ENCODE peak calls at places on chromosome 19, in five cellular contexts. G is endothelial cell of umbilical vein, L is PC-3, W is OCI-LY7, V is Karpas-422. M is an unnamed sample.

GRCh38 chr19:55345818-55346724 is 6.4 kb downstream of the KMT5C start:
- DNase-seq in G (no peak), L (no peak), W (no peak), V (no peak), M (peak; percentile 87)

GRCh38 chr19:6297202-6297601 is 17.4 kb upstream of the MLLT1 start:
- DNase-seq in G (no peak), L (no peak), W (no peak), V (no peak), M (no peak)

GRCh38 chr19:55576746-55577145 is 3.9 kb downstream of the ZNF579 start:
- DNase-seq in G (no peak), L (no peak), W (no peak), V (no peak), M (peak; percentile 30)

GRCh38 chr19:31503211-31503610 is 154.0 kb upstream of the TSHZ3 start:
- DNase-seq in G (no peak), L (no peak), W (no peak), V (no peak), M (no peak)

GRCh38 chr19:54937926-54938325 is 9.4 kb downstream of the NLRP7 start:
- DNase-seq in G (no peak), L (no peak), W (peak; percentile 84), V (no peak), M (peak; percentile 51)

GRCh38 chr19:23996549-23996948 is 81.9 kb downstream of the ZNF726 start:
- DNase-seq in G (no peak), L (peak; percentile 20), W (peak; percentile 45), V (peak; percentile 58), M (peak; percentile 48)

GRCh38 chr19:18982669-18983068 is 41.7 kb upstream of the HOMER3 start:
- DNase-seq in G (no peak), L (no peak), W (no peak), V (no peak), M (no peak)

GRCh38 chr19:31249217-31249616 is 100.0 kb downstream of the TSHZ3 start:
- DNase-seq in G (no peak), L (no peak), W (no peak), V (no peak), M (peak; percentile 25)

GRCh38 chr19:29811125-29812079 is at the start of gene CCNE1:
- DNase-seq in G (peak; percentile 82), L (peak; percentile 77), W (peak; percentile 86), V (peak; percentile 96), M (peak; percentile 100)

GRCh38 chr19:45276284-45276687 is 25.2 kb downstream of the MARK4 start:
- DNase-seq in G (no peak), L (no peak), W (peak; percentile 19), V (peak; percentile 50), M (peak; percentile 50)

GRCh38 chr19:40604647-40605200 is 3.6 kb downstream of the LTBP4 start:
- DNase-seq in G (no peak), L (peak; percentile 42), W (peak; percentile 39), V (no peak), M (peak; percentile 68)

GRCh38 chr19:31733591-31733990 is 384.4 kb upstream of the TSHZ3 start:
- DNase-seq in G (no peak), L (no peak), W (no peak), V (no peak), M (no peak)

GRCh38 chr19:33434886-33435705 is 61.6 kb downstream of the CEBPG start:
- DNase-seq in G (no peak), L (no peak), W (no peak), V (no peak), M (peak; percentile 92)

GRCh38 chr19:33580645-33581037 is 41.1 kb upstream of the CHST8 start:
- DNase-seq in G (no peak), L (peak; percentile 17), W (no peak), V (no peak), M (no peak)

GRCh38 chr19:22603518-22604440 is 30.3 kb upstream of the ZNF492 start:
- DNase-seq in G (no peak), L (no peak), W (no peak), V (no peak), M (peak; percentile 29)

GRCh38 chr19:2113436-2114211 is 16.9 kb downstream of the IZUMO4 start:
- DNase-seq in G (no peak), L (peak; percentile 21), W (no peak), V (no peak), M (peak; percentile 99)

GRCh38 chr19:56639217-56639616 is 3.7 kb upstream of the SMIM17 start:
- DNase-seq in G (no peak), L (peak; percentile 30), W (peak; percentile 28), V (peak; percentile 83), M (no peak)

GRCh38 chr19:6274756-6275155 is 5.0 kb downstream of the MLLT1 start:
- DNase-seq in G (no peak), L (no peak), W (no peak), V (no peak), M (peak; percentile 44)

GRCh38 chr19:4007836-4008539 is 452 bp downstream of the PIAS4 start:
- DNase-seq in G (peak; percentile 36), L (no peak), W (peak; percentile 30), V (peak; percentile 60), M (peak; percentile 92)

GRCh38 chr19:14090509-14091085 is at the start of gene SAMD1:
- DNase-seq in G (peak; percentile 67), L (peak; percentile 80), W (peak; percentile 94), V (peak; percentile 96), M (peak; percentile 99)

GRCh38 chr19:56839665-56840451 is 668 bp downstream of the PEG3 start:
- DNase-seq in G (peak; percentile 2), L (peak; percentile 73), W (no peak), V (no peak), M (no peak)

GRCh38 chr19:55041627-55042343 is 3.7 kb upstream of the GP6 start:
- DNase-seq in G (peak; percentile 74), L (no peak), W (no peak), V (no peak), M (peak; percentile 52)

GRCh38 chr19:14056741-14057356 is 5.0 kb downstream of the PALM3 start:
- DNase-seq in G (no peak), L (no peak), W (no peak), V (no peak), M (peak; percentile 51)

GRCh38 chr19:58519087-58519354 is 589 bp downstream of the ZBTB45 start:
- DNase-seq in G (peak; percentile 80), L (peak; percentile 77), W (peak; percentile 76), V (peak; percentile 74), M (peak; percentile 96)

GRCh38 chr19:50266041-50266440 is 62.6 kb downstream of the MYH14 start:
- DNase-seq in G (no peak), L (no peak), W (no peak), V (no peak), M (peak; percentile 6)

GRCh38 chr19:44764975-44765948 is 12.4 kb upstream of the CBLC start:
- DNase-seq in G (no peak), L (no peak), W (no peak), V (no peak), M (peak; percentile 87)

GRCh38 chr19:6417713-6418561 is 6.7 kb downstream of the KHSRP start:
- DNase-seq in G (peak; percentile 7), L (peak; percentile 29), W (no peak), V (peak; percentile 38), M (peak; percentile 97)

GRCh38 chr19:4592445-4592844 is 33.0 kb upstream of the SEMA6B start:
- DNase-seq in G (no peak), L (no peak), W (no peak), V (no peak), M (peak; percentile 37)

GRCh38 chr19:19120308-19121156 is 17.7 kb downstream of the TMEM161A start:
- DNase-seq in G (peak; percentile 22), L (no peak), W (peak; percentile 70), V (peak; percentile 85), M (peak; percentile 72)

GRCh38 chr19:14078406-14078805 is 5.8 kb downstream of the MISP3 start:
- DNase-seq in G (no peak), L (no peak), W (no peak), V (peak; percentile 35), M (peak; percentile 85)

GRCh38 chr19:29477831-29478577 is 47.8 kb upstream of the VSTM2B start:
- DNase-seq in G (no peak), L (no peak), W (no peak), V (no peak), M (no peak)

GRCh38 chr19:46392837-46393236 is 20.5 kb downstream of the CCDC8 start:
- DNase-seq in G (no peak), L (no peak), W (no peak), V (no peak), M (peak; percentile 80)

GRCh38 chr19:46392252-46392801 is 21.0 kb downstream of the CCDC8 start:
- DNase-seq in G (no peak), L (no peak), W (no peak), V (no peak), M (peak; percentile 86)

GRCh38 chr19:46393456-46394397 is 19.6 kb downstream of the CCDC8 start:
- DNase-seq in G (no peak), L (no peak), W (no peak), V (no peak), M (peak; percentile 77)

GRCh38 chr19:46391296-46392251 is 21.8 kb downstream of the CCDC8 start:
- DNase-seq in G (no peak), L (no peak), W (no peak), V (no peak), M (no peak)

GRCh38 chr19:46394398-46394797 is 19.0 kb downstream of the CCDC8 start:
- DNase-seq in G (no peak), L (no peak), W (no peak), V (peak; percentile 48), M (no peak)
- H3K27ac ChIP-seq in G (no peak overlapping the region), L (no peak overlapping the region), W (no peak overlapping the region), V (no peak overlapping the region), M (no peak overlapping the region)

GRCh38 chr19:916645-917322 is 349 bp upstream of the KISS1R start:
- DNase-seq in G (no peak), L (no peak), W (no peak), V (no peak), M (no peak)
- H2AFZ ChIP-seq in G (no peak overlapping the region), L (no peak overlapping the region), W (no peak overlapping the region), V (no peak overlapping the region), M (no peak overlapping the region)

GRCh38 chr19:12667903-12668302 is 1.3 kb downstream of the WDR83 start:
- DNase-seq in G (no peak), L (no peak), W (no peak), V (no peak), M (peak; percentile 65)
- H3K4me2 ChIP-seq in G (no peak overlapping the region), L (peak overlapping the region; percentile 93), W (peak overlapping the region; percentile 90), V (peak overlapping the region; percentile 89), M (peak overlapping the region; percentile 89)

GRCh38 chr19:39318690-39319089 is 2.0 kb downstream of the LRFN1 start:
- DNase-seq in G (no peak), L (no peak), W (no peak), V (no peak), M (no peak)

GRCh38 chr19:39321832-39322176 is 1.1 kb upstream of the LRFN1 start:
- DNase-seq in G (no peak), L (no peak), W (no peak), V (no peak), M (peak; percentile 74)

GRCh38 chr19:39319098-39319891 is 1.4 kb downstream of the LRFN1 start:
- DNase-seq in G (no peak), L (no peak), W (no peak), V (no peak), M (peak; percentile 85)

GRCh38 chr19:39319892-39320168 is 833 bp downstream of the LRFN1 start:
- DNase-seq in G (no peak), L (no peak), W (no peak), V (no peak), M (no peak)

GRCh38 chr19:39320948-39321831 is 527 bp upstream of the LRFN1 start:
- DNase-seq in G (no peak), L (no peak), W (no peak), V (no peak), M (no peak)
- H3K27ac ChIP-seq in G (no peak overlapping the region), L (no peak overlapping the region), W (no peak overlapping the region), V (no peak overlapping the region), M (no peak overlapping the region)

DNA sequence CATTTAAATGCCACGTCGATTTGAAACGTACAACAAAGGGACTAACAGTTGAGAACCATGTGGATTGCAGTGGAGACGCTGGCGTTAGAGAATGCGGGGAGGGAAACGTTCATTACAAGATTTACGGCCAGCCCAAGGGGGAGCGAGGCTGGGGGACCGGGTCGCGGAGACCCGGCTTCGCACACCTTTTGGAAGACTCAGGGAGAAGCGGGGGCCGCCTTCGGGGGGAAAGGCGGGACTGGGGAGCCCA is 20.8 kb upstream of the OR10H1 start:
- DNase-seq in G (peak; percentile 30), L (no peak), W (peak; percentile 50), V (no peak), M (peak; percentile 86)
- H2AFZ ChIP-seq in G (peak overlapping the region; percentile 59), L (peak overlapping the region; percentile 92), W (peak overlapping the region; percentile 86), V (peak overlapping the region; percentile 97), M (peak overlapping the region; percentile 96)